ENCODE peak calls at places on chromosomes 4 and X, in eight cellular contexts. One of them, this sample, is unnamed.

GRCh38 chrX:107547621-107548020 is 80.7 kb upstream of the PRPS1 start:
- DNase-seq in cardiac fibroblast: no peak
- DNase-seq in brain microvascular endothelial cell: no peak
- DNase-seq in ascending aorta: no peak
- DNase-seq in OCI-LY7: no peak
- DNase-seq in glutamatergic neuron: no peak
- DNase-seq in right lobe of liver: no peak
- DNase-seq in progenitor cell of endocrine pancreas: no peak
- DNase-seq in this sample: no peak

GRCh38 chr4:188779586-188779985 is 640.3 kb downstream of the TRIML1 start:
- DNase-seq in cardiac fibroblast: peak; percentile 67
- DNase-seq in brain microvascular endothelial cell: peak; percentile 7
- DNase-seq in ascending aorta: no peak
- DNase-seq in OCI-LY7: no peak
- DNase-seq in glutamatergic neuron: no peak
- DNase-seq in right lobe of liver: no peak
- DNase-seq in progenitor cell of endocrine pancreas: no peak
- DNase-seq in this sample: no peak

GRCh38 chr4:160319221-160319867 is 1216.5 kb downstream of the RAPGEF2 start:
- DNase-seq in cardiac fibroblast: no peak
- DNase-seq in brain microvascular endothelial cell: peak; percentile 86
- DNase-seq in ascending aorta: no peak
- DNase-seq in OCI-LY7: no peak
- DNase-seq in glutamatergic neuron: no peak
- DNase-seq in right lobe of liver: no peak
- DNase-seq in progenitor cell of endocrine pancreas: no peak
- DNase-seq in this sample: no peak

GRCh38 chrX:4263005-4263404 is 549.6 kb upstream of the PRKX start:
- DNase-seq in cardiac fibroblast: no peak
- DNase-seq in brain microvascular endothelial cell: no peak
- DNase-seq in ascending aorta: no peak
- DNase-seq in OCI-LY7: no peak
- DNase-seq in glutamatergic neuron: no peak
- DNase-seq in right lobe of liver: no peak
- DNase-seq in progenitor cell of endocrine pancreas: no peak
- DNase-seq in this sample: no peak

GRCh38 chrX:148146121-148146520 is 165.0 kb downstream of the FMR1NB start:
- DNase-seq in cardiac fibroblast: no peak
- DNase-seq in brain microvascular endothelial cell: no peak
- DNase-seq in ascending aorta: no peak
- DNase-seq in OCI-LY7: no peak
- DNase-seq in glutamatergic neuron: no peak
- DNase-seq in right lobe of liver: no peak
- DNase-seq in progenitor cell of endocrine pancreas: no peak
- DNase-seq in this sample: no peak

GRCh38 chrX:67604979-67605703 is 61.3 kb downstream of the AR start:
- DNase-seq in cardiac fibroblast: peak; percentile 90
- DNase-seq in brain microvascular endothelial cell: peak; percentile 80
- DNase-seq in ascending aorta: no peak
- DNase-seq in OCI-LY7: no peak
- DNase-seq in glutamatergic neuron: no peak
- DNase-seq in right lobe of liver: no peak
- DNase-seq in progenitor cell of endocrine pancreas: no peak
- DNase-seq in this sample: no peak

GRCh38 chr4:111923786-111924185 is 221.5 kb upstream of the FAM241A start:
- DNase-seq in cardiac fibroblast: peak; percentile 16
- DNase-seq in brain microvascular endothelial cell: no peak
- DNase-seq in ascending aorta: no peak
- DNase-seq in OCI-LY7: no peak
- DNase-seq in glutamatergic neuron: no peak
- DNase-seq in right lobe of liver: no peak
- DNase-seq in progenitor cell of endocrine pancreas: no peak
- DNase-seq in this sample: no peak

GRCh38 chr4:186227744-186228513 is 622 bp downstream of the KLKB1 start:
- DNase-seq in cardiac fibroblast: peak; percentile 21
- DNase-seq in brain microvascular endothelial cell: no peak
- DNase-seq in ascending aorta: no peak
- DNase-seq in OCI-LY7: no peak
- DNase-seq in glutamatergic neuron: no peak
- DNase-seq in right lobe of liver: no peak
- DNase-seq in progenitor cell of endocrine pancreas: no peak
- DNase-seq in this sample: no peak

GRCh38 chr4:176013466-176014247 is 52.0 kb upstream of the WDR17 start:
- DNase-seq in cardiac fibroblast: no peak
- DNase-seq in brain microvascular endothelial cell: no peak
- DNase-seq in ascending aorta: no peak
- DNase-seq in OCI-LY7: peak; percentile 79
- DNase-seq in glutamatergic neuron: no peak
- DNase-seq in right lobe of liver: no peak
- DNase-seq in progenitor cell of endocrine pancreas: no peak
- DNase-seq in this sample: no peak

GRCh38 chr4:62709618-62710252 is 1509.6 kb downstream of the ADGRL3 start:
- DNase-seq in cardiac fibroblast: peak; percentile 57
- DNase-seq in brain microvascular endothelial cell: peak; percentile 24
- DNase-seq in ascending aorta: no peak
- DNase-seq in OCI-LY7: peak; percentile 15
- DNase-seq in glutamatergic neuron: no peak
- DNase-seq in right lobe of liver: no peak
- DNase-seq in progenitor cell of endocrine pancreas: no peak
- DNase-seq in this sample: no peak

GRCh38 chr4:24103434-24104168 is 213.8 kb upstream of the PPARGC1A start:
- DNase-seq in cardiac fibroblast: peak; percentile 81
- DNase-seq in brain microvascular endothelial cell: peak; percentile 49
- DNase-seq in ascending aorta: no peak
- DNase-seq in OCI-LY7: no peak
- DNase-seq in glutamatergic neuron: no peak
- DNase-seq in right lobe of liver: no peak
- DNase-seq in progenitor cell of endocrine pancreas: no peak
- DNase-seq in this sample: no peak

GRCh38 chr4:174490356-174490969 is 31.8 kb downstream of the HPGD start:
- DNase-seq in cardiac fibroblast: peak; percentile 12
- DNase-seq in brain microvascular endothelial cell: peak; percentile 54
- DNase-seq in ascending aorta: no peak
- DNase-seq in OCI-LY7: no peak
- DNase-seq in glutamatergic neuron: no peak
- DNase-seq in right lobe of liver: no peak
- DNase-seq in progenitor cell of endocrine pancreas: no peak
- DNase-seq in this sample: no peak

GRCh38 chr4:52869196-52869595 is 7.1 kb downstream of the RASL11B start:
- DNase-seq in cardiac fibroblast: peak; percentile 18
- DNase-seq in brain microvascular endothelial cell: no peak
- DNase-seq in ascending aorta: peak; percentile 75
- DNase-seq in OCI-LY7: no peak
- DNase-seq in glutamatergic neuron: peak; percentile 88
- DNase-seq in right lobe of liver: no peak
- DNase-seq in progenitor cell of endocrine pancreas: no peak
- DNase-seq in this sample: no peak

GRCh38 chrX:1784773-1785172 is 169.9 kb downstream of the ASMT start:
- DNase-seq in cardiac fibroblast: no peak
- DNase-seq in brain microvascular endothelial cell: no peak
- DNase-seq in ascending aorta: no peak
- DNase-seq in OCI-LY7: no peak
- DNase-seq in glutamatergic neuron: no peak
- DNase-seq in right lobe of liver: no peak
- DNase-seq in progenitor cell of endocrine pancreas: no peak
- DNase-seq in this sample: no peak

GRCh38 chrX:68675466-68675865 is 28.0 kb downstream of the STARD8 start:
- DNase-seq in cardiac fibroblast: no peak
- DNase-seq in brain microvascular endothelial cell: no peak
- DNase-seq in ascending aorta: no peak
- DNase-seq in OCI-LY7: no peak
- DNase-seq in glutamatergic neuron: no peak
- DNase-seq in right lobe of liver: no peak
- DNase-seq in progenitor cell of endocrine pancreas: no peak
- DNase-seq in this sample: no peak

GRCh38 chrX:11672213-11672612 is 6.5 kb upstream of the ARHGAP6 start:
- DNase-seq in cardiac fibroblast: no peak
- DNase-seq in brain microvascular endothelial cell: no peak
- DNase-seq in ascending aorta: no peak
- DNase-seq in OCI-LY7: no peak
- DNase-seq in glutamatergic neuron: no peak
- DNase-seq in right lobe of liver: no peak
- DNase-seq in progenitor cell of endocrine pancreas: no peak
- DNase-seq in this sample: no peak

GRCh38 chrX:11683057-11683456 is 17.3 kb upstream of the ARHGAP6 start:
- DNase-seq in cardiac fibroblast: no peak
- DNase-seq in brain microvascular endothelial cell: no peak
- DNase-seq in ascending aorta: no peak
- DNase-seq in OCI-LY7: no peak
- DNase-seq in glutamatergic neuron: no peak
- DNase-seq in right lobe of liver: no peak
- DNase-seq in progenitor cell of endocrine pancreas: no peak
- DNase-seq in this sample: no peak

GRCh38 chrX:11678174-11678573 is 12.5 kb upstream of the ARHGAP6 start:
- DNase-seq in cardiac fibroblast: no peak
- DNase-seq in brain microvascular endothelial cell: no peak
- DNase-seq in ascending aorta: no peak
- DNase-seq in OCI-LY7: no peak
- DNase-seq in glutamatergic neuron: peak; percentile 13
- DNase-seq in right lobe of liver: no peak
- DNase-seq in progenitor cell of endocrine pancreas: no peak
- DNase-seq in this sample: no peak
- TF ChIP-seq CTCF in cardiac fibroblast: peak; percentile 37
- TF ChIP-seq CTCF in brain microvascular endothelial cell: peak; percentile 67
- TF ChIP-seq CTCF in ascending aorta: peak; percentile 30
- TF ChIP-seq CTCF in OCI-LY7: peak; percentile 48
- TF ChIP-seq CTCF in glutamatergic neuron: no peak
- TF ChIP-seq CTCF in right lobe of liver: peak; percentile 24
- TF ChIP-seq CTCF in progenitor cell of endocrine pancreas: peak; percentile 53
- TF ChIP-seq CTCF in this sample: peak; percentile 70

GRCh38 chrX:118751950-118752783 is 24.8 kb downstream of the IL13RA1 start:
- DNase-seq in cardiac fibroblast: peak; percentile 21
- DNase-seq in brain microvascular endothelial cell: peak; percentile 9
- DNase-seq in ascending aorta: no peak
- DNase-seq in OCI-LY7: no peak
- DNase-seq in glutamatergic neuron: no peak
- DNase-seq in right lobe of liver: no peak
- DNase-seq in progenitor cell of endocrine pancreas: no peak
- DNase-seq in this sample: no peak

GRCh38 chrX:118758511-118758910 is 31.1 kb downstream of the IL13RA1 start:
- DNase-seq in cardiac fibroblast: no peak
- DNase-seq in brain microvascular endothelial cell: no peak
- DNase-seq in ascending aorta: no peak
- DNase-seq in OCI-LY7: no peak
- DNase-seq in glutamatergic neuron: no peak
- DNase-seq in right lobe of liver: no peak
- DNase-seq in progenitor cell of endocrine pancreas: no peak
- DNase-seq in this sample: no peak

GRCh38 chrX:118756111-118756510 is 28.7 kb downstream of the IL13RA1 start:
- DNase-seq in cardiac fibroblast: peak; percentile 31
- DNase-seq in brain microvascular endothelial cell: no peak
- DNase-seq in ascending aorta: no peak
- DNase-seq in OCI-LY7: no peak
- DNase-seq in glutamatergic neuron: no peak
- DNase-seq in right lobe of liver: no peak
- DNase-seq in progenitor cell of endocrine pancreas: no peak
- DNase-seq in this sample: no peak

GRCh38 chrX:118760025-118760424 is 32.6 kb downstream of the IL13RA1 start:
- DNase-seq in cardiac fibroblast: no peak
- DNase-seq in brain microvascular endothelial cell: no peak
- DNase-seq in ascending aorta: no peak
- DNase-seq in OCI-LY7: no peak
- DNase-seq in glutamatergic neuron: no peak
- DNase-seq in right lobe of liver: no peak
- DNase-seq in progenitor cell of endocrine pancreas: no peak
- DNase-seq in this sample: no peak

GRCh38 chrX:118755633-118756032 is 28.2 kb downstream of the IL13RA1 start:
- DNase-seq in cardiac fibroblast: peak; percentile 5
- DNase-seq in brain microvascular endothelial cell: no peak
- DNase-seq in ascending aorta: no peak
- DNase-seq in OCI-LY7: no peak
- DNase-seq in glutamatergic neuron: no peak
- DNase-seq in right lobe of liver: no peak
- DNase-seq in progenitor cell of endocrine pancreas: no peak
- DNase-seq in this sample: no peak
- TF ChIP-seq CTCF in cardiac fibroblast: no peak
- TF ChIP-seq CTCF in brain microvascular endothelial cell: no peak
- TF ChIP-seq CTCF in ascending aorta: no peak
- TF ChIP-seq CTCF in OCI-LY7: no peak
- TF ChIP-seq CTCF in glutamatergic neuron: no peak
- TF ChIP-seq CTCF in right lobe of liver: no peak
- TF ChIP-seq CTCF in progenitor cell of endocrine pancreas: no peak
- TF ChIP-seq CTCF in this sample: no peak

DNA sequence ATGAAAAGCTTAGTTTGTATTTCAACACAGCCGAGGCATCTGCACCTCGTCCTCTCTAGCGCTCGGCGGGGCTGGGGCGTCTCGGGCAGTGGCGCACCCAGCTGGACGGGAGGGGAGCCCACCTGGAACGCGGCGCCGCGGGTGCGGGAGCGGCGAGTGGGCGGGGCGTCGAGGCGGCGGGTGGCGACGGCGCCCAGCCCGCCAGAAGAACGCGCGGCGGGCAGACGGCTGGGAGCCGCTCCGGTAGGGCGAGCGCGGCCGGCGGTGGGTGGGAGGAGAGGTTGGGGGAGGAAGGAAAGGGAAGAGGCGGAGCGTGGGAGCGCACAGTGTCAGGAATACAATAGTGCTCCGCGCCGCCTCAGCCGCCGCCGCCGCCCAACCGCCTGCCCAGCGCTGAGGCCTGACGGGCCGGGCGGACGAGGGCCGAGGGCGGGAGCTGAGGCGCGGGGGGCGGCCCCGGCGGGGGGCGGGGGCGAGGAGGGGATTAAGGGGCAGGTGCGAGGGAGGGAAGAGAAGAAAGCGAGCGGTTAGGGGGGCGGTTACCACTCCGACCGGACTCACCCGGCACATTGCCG is at the start of gene JADE3:
- DNase-seq in cardiac fibroblast: peak; percentile 70
- DNase-seq in brain microvascular endothelial cell: peak; percentile 39
- DNase-seq in ascending aorta: peak; percentile 82
- DNase-seq in OCI-LY7: peak; percentile 71
- DNase-seq in glutamatergic neuron: peak; percentile 74
- DNase-seq in right lobe of liver: peak; percentile 84
- DNase-seq in progenitor cell of endocrine pancreas: peak; percentile 54
- DNase-seq in this sample: no peak
- TF ChIP-seq CTCF in cardiac fibroblast: no peak
- TF ChIP-seq CTCF in brain microvascular endothelial cell: no peak
- TF ChIP-seq CTCF in ascending aorta: no peak
- TF ChIP-seq CTCF in OCI-LY7: peak; percentile 25
- TF ChIP-seq CTCF in glutamatergic neuron: no peak
- TF ChIP-seq CTCF in right lobe of liver: no peak
- TF ChIP-seq CTCF in progenitor cell of endocrine pancreas: no peak
- TF ChIP-seq CTCF in this sample: no peak

DNA sequence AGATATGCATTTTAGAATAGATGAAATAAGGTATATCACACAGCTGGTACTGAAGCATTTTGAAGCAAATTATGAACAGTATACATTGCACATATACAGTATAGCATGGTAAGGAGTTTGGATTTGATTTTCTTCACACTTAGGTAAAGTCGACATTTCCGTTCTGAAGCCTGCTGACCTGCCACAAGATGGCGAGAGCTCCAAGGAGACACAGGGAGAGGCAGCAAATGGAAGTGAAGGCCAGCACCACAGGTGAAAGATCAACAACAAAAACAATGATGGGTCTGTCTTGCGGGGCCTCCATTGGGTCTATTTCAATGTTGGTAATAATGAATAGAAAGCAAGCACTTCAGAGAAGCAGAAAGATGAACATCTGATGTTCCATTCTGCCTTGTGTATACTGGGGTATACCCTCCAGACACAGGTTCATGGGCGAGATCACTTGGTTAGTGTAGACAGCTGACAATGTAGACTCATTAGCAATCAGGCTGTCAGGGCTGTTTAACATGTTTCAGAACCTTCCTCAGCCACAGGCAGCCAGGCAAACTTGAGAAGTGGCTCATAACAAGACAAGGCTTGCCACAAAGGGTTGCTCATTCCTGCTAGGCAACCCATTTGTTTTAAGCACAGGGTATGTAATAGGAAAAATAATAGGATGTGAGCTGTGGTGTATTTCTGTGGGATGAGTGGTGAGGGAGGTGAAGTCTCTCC is 21.4 kb upstream of the NOX1 start:
- DNase-seq in cardiac fibroblast: peak; percentile 59
- DNase-seq in brain microvascular endothelial cell: peak; percentile 15
- DNase-seq in ascending aorta: no peak
- DNase-seq in OCI-LY7: peak; percentile 67
- DNase-seq in glutamatergic neuron: peak; percentile 15
- DNase-seq in right lobe of liver: no peak
- DNase-seq in progenitor cell of endocrine pancreas: no peak
- DNase-seq in this sample: no peak
- TF ChIP-seq CTCF in cardiac fibroblast: peak; percentile 63
- TF ChIP-seq CTCF in brain microvascular endothelial cell: peak; percentile 75
- TF ChIP-seq CTCF in ascending aorta: no peak
- TF ChIP-seq CTCF in OCI-LY7: peak; percentile 83
- TF ChIP-seq CTCF in glutamatergic neuron: no peak
- TF ChIP-seq CTCF in right lobe of liver: peak; percentile 22
- TF ChIP-seq CTCF in progenitor cell of endocrine pancreas: peak; percentile 53
- TF ChIP-seq CTCF in this sample: peak; percentile 79